ENCODE peak calls at places on chromosome 9, in four cellular contexts. E is HepG2, W is K562, U is H1. V is an unnamed sample.
A peak's percentile ranks its signal among the peaks of the same experiment; 100 is the strongest.

GRCh38 chr9:94030318-94031179 is 53.7 kb upstream of the PTPDC1 start:
- DNase-seq in E (peak; percentile 77), W (peak; percentile 90), U (peak; percentile 89), V (peak; percentile 89)

GRCh38 chr9:37036237-37037136 is 2.4 kb upstream of the PAX5 start:
- DNase-seq in E (no peak), W (no peak), U (peak; percentile 73), V (no peak)

GRCh38 chr9:38737246-38737645 is 17.3 kb upstream of the FAM240B start:
- DNase-seq in E (no peak), W (no peak), U (no peak), V (no peak)

GRCh38 chr9:100739208-100739607 is 161.3 kb downstream of the CAVIN4 start:
- DNase-seq in E (no peak), W (no peak), U (no peak), V (no peak)

GRCh38 chr9:112041536-112042243 is 133.4 kb downstream of the SUSD1 start:
- DNase-seq in E (peak; percentile 21), W (no peak), U (peak; percentile 58), V (peak; percentile 91)

GRCh38 chr9:126985870-126986498 is 71.4 kb downstream of the RALGPS1 start:
- DNase-seq in E (peak; percentile 5), W (peak; percentile 22), U (no peak), V (peak; percentile 67)

GRCh38 chr9:1100945-1101344 is 50.8 kb downstream of the DMRT2 start:
- DNase-seq in E (peak; percentile 26), W (peak; percentile 0), U (peak; percentile 74), V (peak; percentile 40)

GRCh38 chr9:36891341-36891811 is 142.7 kb downstream of the PAX5 start:
- DNase-seq in E (no peak), W (no peak), U (no peak), V (no peak)

GRCh38 chr9:117073539-117074336 is 341.1 kb downstream of the ASTN2 start:
- DNase-seq in E (peak; percentile 4), W (peak; percentile 16), U (peak; percentile 83), V (peak; percentile 21)

GRCh38 chr9:22079873-22080341 is 70.8 kb upstream of the CDKN2B start:
- DNase-seq in E (no peak), W (no peak), U (no peak), V (no peak)

GRCh38 chr9:24939099-24939850 is 393.6 kb upstream of the IZUMO3 start:
- DNase-seq in E (no peak), W (no peak), U (no peak), V (no peak)

GRCh38 chr9:34686231-34686630 is 4.8 kb downstream of the CCL19 start:
- DNase-seq in E (no peak), W (no peak), U (no peak), V (no peak)

GRCh38 chr9:13721481-13722235 is 442.2 kb upstream of the MPDZ start:
- DNase-seq in E (no peak), W (no peak), U (no peak), V (no peak)

GRCh38 chr9:82021198-82021597 is 32.6 kb downstream of the SPATA31D1 start:
- DNase-seq in E (peak; percentile 10), W (no peak), U (no peak), V (peak; percentile 77)

GRCh38 chr9:83473488-83473971 is 64.7 kb downstream of the FRMD3 start:
- DNase-seq in E (no peak), W (no peak), U (no peak), V (no peak)

GRCh38 chr9:110996436-110997224 is 41.6 kb downstream of the LPAR1 start:
- DNase-seq in E (no peak), W (no peak), U (no peak), V (no peak)

GRCh38 chr9:27475057-27475456 is 49.0 kb upstream of the IFNK start:
- DNase-seq in E (no peak), W (no peak), U (no peak), V (no peak)

GRCh38 chr9:88821033-88821748 is 170.1 kb upstream of the S1PR3 start:
- DNase-seq in E (no peak), W (no peak), U (no peak), V (no peak)

GRCh38 chr9:87973791-87974292 is 491 bp downstream of the CDK20 start:
- DNase-seq in E (no peak), W (no peak), U (peak; percentile 54), V (no peak)

GRCh38 chr9:103319979-103320378 is 324.8 kb downstream of the CYLC2 start:
- DNase-seq in E (no peak), W (no peak), U (no peak), V (peak; percentile 12)

GRCh38 chr9:125650271-125650737 is 56.7 kb downstream of the MAPKAP1 start:
- DNase-seq in E (no peak), W (no peak), U (no peak), V (no peak)

GRCh38 chr9:23342296-23342695 is 483.7 kb downstream of the ELAVL2 start:
- DNase-seq in E (peak; percentile 69), W (no peak), U (no peak), V (no peak)

GRCh38 chr9:68832853-68833518 is 127.9 kb downstream of the PIP5K1B start:
- DNase-seq in E (no peak), W (peak; percentile 56), U (no peak), V (no peak)

GRCh38 chr9:95854386-95855015 is 21.0 kb upstream of the ERCC6L2 start:
- DNase-seq in E (no peak), W (no peak), U (no peak), V (no peak)

GRCh38 chr9:135798303-135798585 is 96.3 kb downstream of the KCNT1 start:
- DNase-seq in E (no peak), W (no peak), U (no peak), V (no peak)

GRCh38 chr9:131020862-131021261 is 11.9 kb downstream of the LAMC3 start:
- DNase-seq in E (no peak), W (no peak), U (no peak), V (no peak)

GRCh38 chr9:15491950-15492349 is 18.8 kb downstream of the PSIP1 start:
- DNase-seq in E (no peak), W (no peak), U (no peak), V (no peak)

GRCh38 chr9:115593587-115594091 is 475.7 kb upstream of the TNC start:
- DNase-seq in E (peak; percentile 4), W (peak; percentile 9), U (peak; percentile 49), V (peak; percentile 61)

GRCh38 chr9:109973336-109973735 is 193.3 kb downstream of the PALM2AKAP2 start:
- DNase-seq in E (no peak), W (no peak), U (no peak), V (no peak)

GRCh38 chr9:137215196-137215986 is 6.6 kb downstream of the RNF208 start:
- DNase-seq in E (no peak), W (no peak), U (no peak), V (no peak)

GRCh38 chr9:137214620-137215019 is 7.4 kb downstream of the RNF208 start:
- DNase-seq in E (no peak), W (no peak), U (no peak), V (no peak)

GRCh38 chr9:137218212-137218753 is 3.8 kb downstream of the RNF208 start:
- DNase-seq in E (no peak), W (no peak), U (no peak), V (no peak)

GRCh38 chr9:137217276-137218211 is 4.5 kb downstream of the RNF208 start:
- DNase-seq in E (peak; percentile 66), W (peak; percentile 92), U (peak; percentile 87), V (no peak)

DNA sequence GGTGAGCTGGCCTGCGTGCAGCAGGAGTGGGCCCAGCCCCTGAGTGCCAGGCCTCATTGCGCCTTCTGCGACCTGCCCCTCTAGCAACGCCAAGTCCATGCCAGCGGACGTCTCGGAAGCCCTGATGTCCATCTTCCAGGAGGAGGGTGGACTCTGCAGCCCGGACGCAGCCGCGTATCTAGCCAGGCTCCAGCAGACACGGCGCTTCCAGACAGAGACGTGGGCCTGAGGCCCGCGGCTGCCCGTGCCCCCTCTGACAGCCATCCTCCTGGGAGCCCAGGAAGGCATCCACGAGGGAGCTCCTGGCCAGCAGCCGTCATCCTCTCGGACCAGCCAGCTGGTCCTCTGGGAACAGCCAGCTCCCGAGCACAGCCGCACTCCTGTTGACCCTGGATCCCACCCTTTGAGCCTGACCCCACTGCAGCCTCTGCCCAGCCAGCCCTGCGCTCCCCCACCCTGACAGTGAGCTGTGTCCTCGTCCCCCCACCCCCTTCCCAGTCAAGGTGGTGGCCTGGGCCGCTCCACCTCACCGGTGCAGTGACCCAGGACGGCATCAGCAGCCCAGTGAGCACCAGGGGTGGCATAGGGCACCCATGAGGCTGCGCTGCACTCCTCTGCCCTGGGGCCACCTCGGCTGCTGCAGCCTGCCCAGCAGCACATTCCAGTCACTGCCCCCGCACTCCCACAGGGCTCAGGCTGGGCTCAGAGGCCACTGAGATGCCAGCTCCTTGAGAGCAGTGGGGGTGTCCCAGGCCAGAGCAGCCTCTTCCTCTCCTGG is 5.7 kb downstream of the RNF208 start:
- DNase-seq in E (no peak), W (no peak), U (no peak), V (no peak)
- H3K27ac ChIP-seq in E (no peak overlapping the region), W (no peak overlapping the region), U (no peak overlapping the region), V (no peak overlapping the region)

DNA sequence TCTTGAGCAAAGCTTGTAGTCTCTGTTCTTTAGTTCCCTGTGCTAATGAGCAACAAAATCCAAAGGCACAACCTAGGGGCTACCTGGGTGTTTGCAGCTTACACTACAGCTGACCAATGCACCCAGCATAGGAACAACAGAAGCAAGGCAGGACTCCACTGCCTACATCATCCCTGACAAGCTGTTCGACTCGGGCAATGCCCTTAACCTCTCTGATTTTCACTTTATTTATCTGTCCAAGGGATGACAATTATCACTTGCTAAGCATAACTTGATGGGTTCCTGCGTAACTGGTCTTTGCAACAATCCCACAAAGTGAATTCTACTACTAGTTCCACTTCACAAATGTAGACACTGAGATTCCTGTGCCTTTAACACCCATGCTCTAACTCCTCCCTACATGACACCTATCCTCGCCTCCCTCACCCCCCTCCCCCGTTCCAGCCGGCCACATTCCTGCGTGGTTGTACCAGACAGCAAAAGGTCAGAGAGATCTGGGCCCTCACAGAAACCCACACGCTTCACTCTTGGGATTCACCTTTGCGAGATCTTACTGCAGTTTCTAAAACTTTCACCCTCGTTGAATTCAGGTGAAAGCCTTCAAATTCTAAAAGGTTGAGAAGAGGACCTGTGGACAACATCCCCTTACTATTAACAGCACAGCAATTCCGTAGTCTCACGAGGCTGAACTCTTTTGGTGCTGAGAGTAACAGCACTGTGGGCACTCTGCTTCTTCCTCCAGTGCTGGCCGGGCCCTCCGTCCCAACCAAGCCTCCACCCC is 995 bp downstream of the IPPK start:
- DNase-seq in E (peak; percentile 43), W (peak; percentile 80), U (no peak), V (peak; percentile 50)
- TF ChIP-seq RNF2 in E (no peak), W (no peak), U (no peak), V (no peak)

GRCh38 chr9:129143461-129143927 is 32.3 kb downstream of the PTPA start:
- DNase-seq in E (peak; percentile 48), W (peak; percentile 63), U (no peak), V (no peak)
- TF ChIP-seq CHD2 in E (no peak), W (no peak), U (no peak), V (no peak)

DNA sequence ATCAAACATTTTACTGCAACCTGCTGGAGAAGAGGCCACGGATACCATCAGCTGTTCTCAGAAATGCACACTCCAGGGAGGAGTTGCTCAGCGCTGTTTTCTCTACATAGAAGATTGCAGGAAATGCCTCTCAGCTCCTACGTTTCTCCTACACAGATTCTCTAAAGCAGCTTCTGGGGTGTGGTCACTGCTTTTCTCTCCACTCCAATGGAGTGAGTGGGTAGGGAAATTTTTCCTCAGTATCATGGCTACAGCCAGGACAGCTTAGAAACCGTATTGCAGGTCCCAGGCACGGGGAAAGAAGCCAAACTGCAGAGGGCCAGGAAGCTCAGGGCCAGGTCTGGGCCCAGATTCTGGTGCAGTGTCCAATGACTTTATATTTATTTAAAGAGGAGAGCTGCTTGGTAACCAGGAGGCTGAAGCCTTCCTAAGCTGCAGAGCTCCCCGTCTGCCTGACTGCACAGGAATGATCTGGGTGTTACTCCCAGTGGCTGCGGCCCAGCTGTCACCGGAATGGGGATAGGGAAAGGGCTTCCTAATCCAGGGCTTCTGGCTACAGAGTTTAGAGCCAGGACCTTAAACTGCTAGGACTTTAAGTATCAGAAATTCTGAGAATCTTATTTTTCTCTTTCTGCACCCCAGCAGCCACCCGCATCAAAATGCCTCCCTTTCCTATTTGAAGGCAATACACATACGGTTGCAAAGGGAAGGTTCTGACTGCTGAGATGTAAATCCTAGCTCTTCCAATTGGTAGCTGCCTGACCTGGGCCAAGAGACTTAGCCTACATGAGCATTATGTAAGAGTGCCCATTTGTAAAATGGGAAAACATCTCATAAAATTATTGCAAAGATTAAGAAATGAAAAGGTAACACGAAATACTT is 1.4 kb upstream of the SPTAN1 start:
- DNase-seq in E (no peak), W (peak; percentile 33), U (peak; percentile 52), V (no peak)
- H3K27ac ChIP-seq in E (no peak overlapping the region), W (no peak overlapping the region), U (no peak overlapping the region), V (peak overlapping the region; percentile 95)